ENCODE peak calls at places on chromosomes 13 and 19, in four cellular contexts. N is CD8-positive, alpha-beta memory T cell; C is thoracic aorta; P is fibroblast of the aortic adventitia. Q is an unnamed sample.

GRCh38 chr13:21800847-21801616 is 130.2 kb downstream of the FGF9 start:
- DNase-seq in P (no peak), C (no peak), N (no peak), Q (no peak)

GRCh38 chr13:93450226-93450625 is 223.6 kb downstream of the GPC6 start:
- DNase-seq in C (no peak), P (peak; percentile 40), N (no peak), Q (no peak)

GRCh38 chr19:38667552-38668205 is 20.2 kb downstream of the ACTN4 start:
- DNase-seq in C (no peak), N (no peak), P (peak; percentile 62), Q (no peak)

GRCh38 chr19:14957464-14957863 is 16.2 kb downstream of the OR7C2 start:
- DNase-seq in N (no peak), P (no peak), C (no peak), Q (no peak)

GRCh38 chr13:28040977-28041376 is 52.5 kb upstream of the URAD start:
- DNase-seq in C (no peak), P (peak; percentile 11), N (no peak), Q (no peak)

GRCh38 chr13:41960700-41961697 is at the start of gene VWA8:
- DNase-seq in P (peak; percentile 79), C (peak; percentile 21), N (peak; percentile 71), Q (peak; percentile 66)

GRCh38 chr13:36069881-36070366 is 61.3 kb downstream of the DCLK1 start:
- DNase-seq in C (no peak), P (peak; percentile 94), N (no peak), Q (no peak)

GRCh38 chr19:51473009-51473707 is 5.2 kb upstream of the CEACAM18 start:
- DNase-seq in P (peak; percentile 78), C (peak; percentile 38), N (peak; percentile 72), Q (peak; percentile 51)

GRCh38 chr19:36417752-36418286 is 625 bp downstream of the ZFP82 start:
- DNase-seq in P (no peak), C (no peak), N (no peak), Q (no peak)

GRCh38 chr13:77124423-77124822 is 97.5 kb upstream of the FBXL3 start:
- DNase-seq in C (no peak), N (no peak), P (no peak), Q (no peak)

GRCh38 chr19:46674416-46675178 is 13.6 kb upstream of the DACT3 start:
- DNase-seq in C (no peak), P (no peak), N (no peak), Q (no peak)

GRCh38 chr13:79385694-79386093 is 20.4 kb downstream of the RBM26 start:
- DNase-seq in P (no peak), N (no peak), C (no peak), Q (no peak)

GRCh38 chr19:8074501-8074900 is 21.9 kb downstream of the CCL25 start:
- DNase-seq in P (no peak), N (no peak), C (no peak), Q (no peak)

DNA sequence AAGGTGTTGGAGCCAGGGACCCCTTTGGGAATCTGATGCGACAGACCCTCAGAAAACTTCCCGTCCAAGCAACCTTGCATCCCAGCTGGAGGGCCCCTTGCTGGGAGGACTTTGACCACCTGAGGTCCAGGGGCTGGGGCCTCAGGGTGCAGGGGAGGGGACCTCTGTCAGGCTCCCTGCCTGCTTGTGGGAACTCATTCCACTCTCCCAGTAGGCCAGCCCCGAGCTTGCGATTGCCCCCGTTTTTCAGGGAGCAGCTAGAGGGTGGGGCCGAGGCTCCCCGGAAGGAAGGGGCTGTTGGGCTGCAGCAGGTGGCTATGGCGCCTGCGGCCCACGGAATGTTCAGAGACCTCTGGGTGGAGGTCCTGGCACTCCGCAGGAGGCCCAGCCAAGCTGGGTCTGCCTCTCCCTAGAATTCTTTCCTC is 2.8 kb downstream of the GNA11 start:
- DNase-seq in C (no peak), N (no peak), P (no peak), Q (no peak)
- H3K4me3 ChIP-seq in C (peak overlapping the region; percentile 91), N (no peak overlapping the region), P (peak overlapping the region; percentile 89), Q (no peak overlapping the region)

GRCh38 chr19:40604647-40605200 is 3.6 kb downstream of the LTBP4 start:
- DNase-seq in P (no peak), C (no peak), N (no peak), Q (no peak)
- H3K4me3 ChIP-seq in P (no peak overlapping the region), C (peak overlapping the region; percentile 91), N (peak overlapping the region; percentile 80), Q (peak overlapping the region; percentile 56)

GRCh38 chr19:21590868-21591267 is 85.5 kb downstream of the ZNF429 start:
- DNase-seq in P (no peak), N (no peak), C (no peak), Q (no peak)
- H3K4me3 ChIP-seq in P (no peak overlapping the region), N (no peak overlapping the region), C (no peak overlapping the region), Q (no peak overlapping the region)

GRCh38 chr13:85332595-85332994 is 466.6 kb downstream of the SLITRK6 start:
- DNase-seq in P (no peak), C (no peak), N (no peak), Q (no peak)
- H3K4me3 ChIP-seq in P (no peak overlapping the region), C (no peak overlapping the region), N (no peak overlapping the region), Q (no peak overlapping the region)

DNA sequence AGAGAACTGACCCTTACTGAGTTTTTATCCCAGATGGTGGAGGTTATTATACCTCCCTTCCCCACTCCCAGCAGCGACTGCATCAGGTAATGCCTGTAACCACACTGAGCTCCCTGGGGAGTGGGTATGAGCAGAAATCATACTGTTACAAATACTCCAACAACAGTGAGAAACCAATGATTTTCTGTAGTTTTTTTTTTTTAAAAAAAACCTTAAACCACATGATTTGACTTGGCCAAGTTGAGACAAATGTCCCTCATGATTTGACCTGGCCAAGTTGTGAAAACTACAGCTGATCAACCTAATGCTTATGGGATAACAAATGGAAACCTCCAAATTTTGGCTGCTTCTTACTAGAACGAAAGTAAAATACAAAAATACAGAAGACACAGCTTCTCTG is 33.1 kb upstream of the SERP2 start:
- DNase-seq in N (no peak), P (no peak), C (no peak), Q (no peak)
- H3K4me3 ChIP-seq in N (no peak overlapping the region), P (no peak overlapping the region), C (no peak overlapping the region), Q (no peak overlapping the region)

GRCh38 chr19:41707871-41708371 is 505 bp upstream of the CEACAM5 start:
- DNase-seq in C (no peak), N (no peak), P (no peak), Q (no peak)

GRCh38 chr19:41708481-41708880 is at the start of gene CEACAM5:
- DNase-seq in P (no peak), N (no peak), C (no peak), Q (no peak)

GRCh38 chr19:41707502-41707812 is 969 bp upstream of the CEACAM5 start:
- DNase-seq in C (no peak), N (no peak), P (no peak), Q (no peak)

GRCh38 chr19:41705393-41706174 is 2.8 kb upstream of the CEACAM5 start:
- DNase-seq in C (no peak), N (no peak), P (no peak), Q (no peak)

GRCh38 chr19:41706741-41707501 is 1.5 kb upstream of the CEACAM5 start:
- DNase-seq in N (peak; percentile 47), C (no peak), P (no peak), Q (peak; percentile 48)
- H3K4me3 ChIP-seq in N (peak overlapping the region; percentile 50), C (no peak overlapping the region), P (no peak overlapping the region), Q (no peak overlapping the region)

DNA sequence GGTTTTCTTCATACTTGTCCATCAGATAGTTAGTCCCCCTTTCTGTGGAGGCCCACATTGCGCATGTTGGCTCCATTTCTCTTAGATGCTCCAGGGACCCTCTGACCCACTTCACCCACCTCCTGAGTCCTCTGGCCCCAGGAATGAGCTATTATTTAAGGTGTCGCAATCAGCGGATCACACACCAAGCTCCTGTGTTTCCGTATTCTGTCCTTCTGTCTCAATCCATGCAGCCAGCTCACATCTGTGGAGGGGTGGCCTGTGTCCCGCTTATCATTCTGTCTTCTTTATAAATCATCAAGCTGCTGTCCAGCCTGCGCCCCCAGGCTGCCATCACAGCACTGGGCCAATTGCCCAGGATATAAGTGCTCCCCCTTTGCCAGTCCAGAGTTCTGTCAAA is 4.7 kb downstream of the ZNF230 start:
- DNase-seq in C (no peak), N (no peak), P (no peak), Q (no peak)
- H3K4me3 ChIP-seq in C (no peak overlapping the region), N (no peak overlapping the region), P (no peak overlapping the region), Q (no peak overlapping the region)

GRCh38 chr19:16293133-16294085 is 31.2 kb upstream of the KLF2 start:
- DNase-seq in P (peak; percentile 100), C (peak; percentile 63), N (no peak), Q (no peak)
- H3K4me3 ChIP-seq in P (peak overlapping the region; percentile 52), C (peak overlapping the region; percentile 69), N (no peak overlapping the region), Q (no peak overlapping the region)

GRCh38 chr13:50911051-50911690 is 1.6 kb downstream of the RNASEH2B start:
- DNase-seq in P (peak; percentile 16), C (no peak), N (no peak), Q (no peak)
- H3K4me3 ChIP-seq in P (peak overlapping the region; percentile 82), C (peak overlapping the region; percentile 94), N (peak overlapping the region; percentile 90), Q (peak overlapping the region; percentile 87)

Q was measured in effector memory CD4-positive, alpha-beta T cell.